ENCODE peak calls at places on chromosomes 5 and 9, in nine cellular contexts. One of them, this sample, is unnamed. For H3K4me1, the result is how much of the 10 kb centered on the place peaks cover.

GRCh38 chr5:31185951-31186350 is 7.5 kb upstream of the CDH6 start:
- DNase-seq in hepatocyte: no peak
- DNase-seq in endothelial cell of umbilical vein: no peak
- DNase-seq in CD8-positive, alpha-beta T cell: no peak
- DNase-seq in HepG2: no peak
- DNase-seq in fibroblast of lung: no peak
- DNase-seq in suprapubic skin: no peak
- DNase-seq in PC-9: no peak
- DNase-seq in right cardiac atrium: no peak
- DNase-seq in this sample: no peak

GRCh38 chr9:130858734-130859705 is 24.0 kb downstream of the ABL1 start:
- DNase-seq in hepatocyte: no peak
- DNase-seq in endothelial cell of umbilical vein: no peak
- DNase-seq in CD8-positive, alpha-beta T cell: no peak
- DNase-seq in HepG2: no peak
- DNase-seq in fibroblast of lung: no peak
- DNase-seq in suprapubic skin: peak
- DNase-seq in PC-9: no peak
- DNase-seq in right cardiac atrium: no peak
- DNase-seq in this sample: no peak

GRCh38 chr9:113633782-113634596 is 170.5 kb downstream of the RGS3 start:
- DNase-seq in hepatocyte: no peak
- DNase-seq in endothelial cell of umbilical vein: no peak
- DNase-seq in CD8-positive, alpha-beta T cell: no peak
- DNase-seq in HepG2: peak
- DNase-seq in fibroblast of lung: no peak
- DNase-seq in suprapubic skin: peak
- DNase-seq in PC-9: no peak
- DNase-seq in right cardiac atrium: no peak
- DNase-seq in this sample: no peak

GRCh38 chr9:128099932-128100491 is 27.5 kb downstream of the PTGES2 start:
- DNase-seq in hepatocyte: peak
- DNase-seq in endothelial cell of umbilical vein: peak
- DNase-seq in CD8-positive, alpha-beta T cell: no peak
- DNase-seq in HepG2: no peak
- DNase-seq in fibroblast of lung: peak
- DNase-seq in suprapubic skin: peak
- DNase-seq in PC-9: no peak
- DNase-seq in right cardiac atrium: peak
- DNase-seq in this sample: no peak

GRCh38 chr9:134187110-134187531 is 22.8 kb upstream of the RNU6ATAC start:
- DNase-seq in hepatocyte: no peak
- DNase-seq in endothelial cell of umbilical vein: no peak
- DNase-seq in CD8-positive, alpha-beta T cell: no peak
- DNase-seq in HepG2: no peak
- DNase-seq in fibroblast of lung: no peak
- DNase-seq in suprapubic skin: no peak
- DNase-seq in PC-9: no peak
- DNase-seq in right cardiac atrium: no peak
- DNase-seq in this sample: no peak

GRCh38 chr9:4152201-4152600 is 147.7 kb downstream of the GLIS3 start:
- DNase-seq in hepatocyte: no peak
- DNase-seq in endothelial cell of umbilical vein: no peak
- DNase-seq in CD8-positive, alpha-beta T cell: no peak
- DNase-seq in HepG2: no peak
- DNase-seq in fibroblast of lung: no peak
- DNase-seq in suprapubic skin: no peak
- DNase-seq in PC-9: no peak
- DNase-seq in right cardiac atrium: no peak
- DNase-seq in this sample: no peak

GRCh38 chr5:145976431-145977155 is 40.2 kb downstream of the SH3RF2 start:
- DNase-seq in hepatocyte: no peak
- DNase-seq in endothelial cell of umbilical vein: peak
- DNase-seq in CD8-positive, alpha-beta T cell: no peak
- DNase-seq in HepG2: no peak
- DNase-seq in fibroblast of lung: peak
- DNase-seq in suprapubic skin: no peak
- DNase-seq in PC-9: no peak
- DNase-seq in right cardiac atrium: no peak
- DNase-seq in this sample: peak

GRCh38 chr9:135009051-135009560 is 78.4 kb upstream of the OLFM1 start:
- DNase-seq in hepatocyte: no peak
- DNase-seq in endothelial cell of umbilical vein: no peak
- DNase-seq in CD8-positive, alpha-beta T cell: no peak
- DNase-seq in HepG2: no peak
- DNase-seq in fibroblast of lung: no peak
- DNase-seq in suprapubic skin: no peak
- DNase-seq in PC-9: no peak
- DNase-seq in right cardiac atrium: no peak
- DNase-seq in this sample: no peak

GRCh38 chr5:27906911-27907590 is 868.7 kb upstream of the CDH9 start:
- DNase-seq in hepatocyte: peak
- DNase-seq in endothelial cell of umbilical vein: no peak
- DNase-seq in CD8-positive, alpha-beta T cell: no peak
- DNase-seq in HepG2: peak
- DNase-seq in fibroblast of lung: peak
- DNase-seq in suprapubic skin: no peak
- DNase-seq in PC-9: no peak
- DNase-seq in right cardiac atrium: no peak
- DNase-seq in this sample: peak

GRCh38 chr5:164335837-164336236 is 830.4 kb downstream of the MAT2B start:
- DNase-seq in hepatocyte: no peak
- DNase-seq in endothelial cell of umbilical vein: peak
- DNase-seq in CD8-positive, alpha-beta T cell: no peak
- DNase-seq in HepG2: no peak
- DNase-seq in fibroblast of lung: peak
- DNase-seq in suprapubic skin: no peak
- DNase-seq in PC-9: peak
- DNase-seq in right cardiac atrium: no peak
- DNase-seq in this sample: peak

GRCh38 chr5:160092519-160092918 is 26.7 kb downstream of the PWWP2A start:
- DNase-seq in hepatocyte: no peak
- DNase-seq in endothelial cell of umbilical vein: no peak
- DNase-seq in CD8-positive, alpha-beta T cell: no peak
- DNase-seq in HepG2: no peak
- DNase-seq in fibroblast of lung: no peak
- DNase-seq in suprapubic skin: no peak
- DNase-seq in PC-9: no peak
- DNase-seq in right cardiac atrium: no peak
- DNase-seq in this sample: no peak

GRCh38 chr5:56802235-56802634 is 13.1 kb upstream of the MAP3K1 start:
- DNase-seq in hepatocyte: no peak
- DNase-seq in endothelial cell of umbilical vein: no peak
- DNase-seq in CD8-positive, alpha-beta T cell: no peak
- DNase-seq in HepG2: no peak
- DNase-seq in fibroblast of lung: no peak
- DNase-seq in suprapubic skin: no peak
- DNase-seq in PC-9: no peak
- DNase-seq in right cardiac atrium: no peak
- DNase-seq in this sample: no peak

DNA sequence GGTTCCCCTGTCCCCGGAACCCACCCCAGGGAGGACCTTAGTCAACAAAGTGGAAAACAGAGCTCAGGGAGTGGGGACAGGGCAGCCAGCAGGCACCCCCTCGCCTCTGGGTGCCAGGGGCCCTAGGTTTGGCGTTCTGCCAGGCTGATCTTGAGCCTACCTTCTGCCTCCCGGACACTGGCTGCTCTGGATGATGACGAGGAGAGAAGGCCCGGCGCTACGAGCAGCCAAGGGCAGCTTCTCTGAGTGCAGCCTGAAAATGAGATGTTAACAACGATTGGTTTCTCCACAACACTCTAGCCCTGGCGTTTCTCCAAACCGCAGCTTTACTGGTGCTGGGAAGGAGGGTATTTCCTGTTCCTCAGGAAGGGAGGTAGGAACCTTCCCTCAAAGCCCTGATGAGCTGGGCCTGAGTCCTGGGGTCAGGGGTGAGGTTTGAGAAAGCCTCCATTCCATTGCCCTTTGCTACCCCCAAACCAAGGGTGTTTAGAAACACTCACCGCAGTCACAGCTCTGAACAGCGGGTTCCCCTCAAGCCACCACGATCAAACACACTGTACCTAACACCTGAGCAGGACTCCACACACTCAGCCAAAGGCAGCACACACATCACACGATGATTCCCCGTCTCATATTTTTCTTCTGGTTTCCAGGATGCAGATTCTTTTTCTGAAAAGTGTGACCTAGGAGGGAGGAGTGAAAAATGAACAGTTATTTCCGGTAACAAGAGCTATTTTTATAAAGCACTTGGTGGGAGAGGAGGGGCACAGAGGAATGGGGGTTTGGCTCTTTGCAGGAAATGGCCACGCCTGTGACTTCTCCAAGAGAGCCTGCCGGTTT is at the start of gene STING1:
- DNase-seq in hepatocyte: peak
- DNase-seq in endothelial cell of umbilical vein: peak
- DNase-seq in CD8-positive, alpha-beta T cell: peak
- DNase-seq in HepG2: peak
- DNase-seq in fibroblast of lung: peak
- DNase-seq in suprapubic skin: peak
- DNase-seq in PC-9: peak
- DNase-seq in right cardiac atrium: peak
- DNase-seq in this sample: peak
- H3K4me1 ChIP-seq in hepatocyte: under half
- H3K4me1 ChIP-seq in endothelial cell of umbilical vein: under half
- H3K4me1 ChIP-seq in CD8-positive, alpha-beta T cell: under half
- H3K4me1 ChIP-seq in HepG2: under half
- H3K4me1 ChIP-seq in fibroblast of lung: under half
- H3K4me1 ChIP-seq in suprapubic skin: under half
- H3K4me1 ChIP-seq in PC-9: under half
- H3K4me1 ChIP-seq in right cardiac atrium: under half
- H3K4me1 ChIP-seq in this sample: under half

DNA sequence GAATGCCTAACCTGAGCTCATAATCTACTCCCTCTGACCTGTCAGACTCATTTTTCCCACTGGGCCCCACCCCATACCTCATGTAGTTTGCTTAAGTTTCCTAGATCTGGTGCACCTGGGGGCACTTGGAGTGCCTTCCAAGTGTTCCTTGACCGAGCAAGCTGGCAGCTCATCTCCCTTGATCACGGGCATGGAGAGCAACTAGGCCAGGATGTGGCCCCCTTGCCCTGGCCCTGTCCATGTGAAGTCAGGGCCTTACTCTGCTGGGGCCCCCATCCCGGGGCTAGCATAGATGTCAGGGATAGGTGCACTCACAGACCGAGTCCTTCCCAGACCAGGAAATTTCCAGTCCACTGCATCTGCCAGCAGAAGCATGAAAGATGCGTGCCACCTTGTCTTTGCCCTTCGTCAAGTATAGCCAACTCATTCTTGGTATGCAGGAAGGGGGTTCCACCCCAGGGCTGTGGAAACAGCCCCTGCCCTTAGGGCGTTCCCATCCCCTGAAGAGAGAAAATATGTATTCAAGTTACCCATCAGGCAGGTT is 41.9 kb downstream of the SLC22A5 start:
- DNase-seq in hepatocyte: peak
- DNase-seq in endothelial cell of umbilical vein: no peak
- DNase-seq in CD8-positive, alpha-beta T cell: peak
- DNase-seq in HepG2: no peak
- DNase-seq in fibroblast of lung: no peak
- DNase-seq in suprapubic skin: no peak
- DNase-seq in PC-9: peak
- DNase-seq in right cardiac atrium: no peak
- DNase-seq in this sample: peak
- H3K4me1 ChIP-seq in hepatocyte: under half
- H3K4me1 ChIP-seq in endothelial cell of umbilical vein: under half
- H3K4me1 ChIP-seq in CD8-positive, alpha-beta T cell: half or more
- H3K4me1 ChIP-seq in HepG2: half or more
- H3K4me1 ChIP-seq in fibroblast of lung: under half
- H3K4me1 ChIP-seq in suprapubic skin: half or more
- H3K4me1 ChIP-seq in PC-9: half or more
- H3K4me1 ChIP-seq in right cardiac atrium: under half
- H3K4me1 ChIP-seq in this sample: under half

GRCh38 chr5:93790401-93790800 is 49.0 kb upstream of the POU5F2 start:
- DNase-seq in hepatocyte: no peak
- DNase-seq in endothelial cell of umbilical vein: no peak
- DNase-seq in CD8-positive, alpha-beta T cell: no peak
- DNase-seq in HepG2: no peak
- DNase-seq in fibroblast of lung: peak
- DNase-seq in suprapubic skin: no peak
- DNase-seq in PC-9: peak
- DNase-seq in right cardiac atrium: no peak
- DNase-seq in this sample: peak

GRCh38 chr5:93794954-93795353 is 53.6 kb upstream of the POU5F2 start:
- DNase-seq in hepatocyte: peak
- DNase-seq in endothelial cell of umbilical vein: no peak
- DNase-seq in CD8-positive, alpha-beta T cell: no peak
- DNase-seq in HepG2: peak
- DNase-seq in fibroblast of lung: no peak
- DNase-seq in suprapubic skin: no peak
- DNase-seq in PC-9: peak
- DNase-seq in right cardiac atrium: no peak
- DNase-seq in this sample: no peak

GRCh38 chr5:93791520-93791972 is 50.1 kb upstream of the POU5F2 start:
- DNase-seq in hepatocyte: peak
- DNase-seq in endothelial cell of umbilical vein: peak
- DNase-seq in CD8-positive, alpha-beta T cell: no peak
- DNase-seq in HepG2: peak
- DNase-seq in fibroblast of lung: no peak
- DNase-seq in suprapubic skin: no peak
- DNase-seq in PC-9: no peak
- DNase-seq in right cardiac atrium: no peak
- DNase-seq in this sample: no peak

GRCh38 chr5:93789173-93790070 is 48.0 kb upstream of the POU5F2 start:
- DNase-seq in hepatocyte: no peak
- DNase-seq in endothelial cell of umbilical vein: peak
- DNase-seq in CD8-positive, alpha-beta T cell: no peak
- DNase-seq in HepG2: no peak
- DNase-seq in fibroblast of lung: peak
- DNase-seq in suprapubic skin: no peak
- DNase-seq in PC-9: peak
- DNase-seq in right cardiac atrium: no peak
- DNase-seq in this sample: peak

GRCh38 chr5:93793159-93793781 is 51.9 kb upstream of the POU5F2 start:
- DNase-seq in hepatocyte: no peak
- DNase-seq in endothelial cell of umbilical vein: no peak
- DNase-seq in CD8-positive, alpha-beta T cell: no peak
- DNase-seq in HepG2: no peak
- DNase-seq in fibroblast of lung: no peak
- DNase-seq in suprapubic skin: no peak
- DNase-seq in PC-9: no peak
- DNase-seq in right cardiac atrium: no peak
- DNase-seq in this sample: peak
- H3K4me1 ChIP-seq in hepatocyte: under half
- H3K4me1 ChIP-seq in endothelial cell of umbilical vein: under half
- H3K4me1 ChIP-seq in CD8-positive, alpha-beta T cell: under half
- H3K4me1 ChIP-seq in HepG2: under half
- H3K4me1 ChIP-seq in fibroblast of lung: under half
- H3K4me1 ChIP-seq in suprapubic skin: under half
- H3K4me1 ChIP-seq in PC-9: under half
- H3K4me1 ChIP-seq in right cardiac atrium: under half
- H3K4me1 ChIP-seq in this sample: under half

DNA sequence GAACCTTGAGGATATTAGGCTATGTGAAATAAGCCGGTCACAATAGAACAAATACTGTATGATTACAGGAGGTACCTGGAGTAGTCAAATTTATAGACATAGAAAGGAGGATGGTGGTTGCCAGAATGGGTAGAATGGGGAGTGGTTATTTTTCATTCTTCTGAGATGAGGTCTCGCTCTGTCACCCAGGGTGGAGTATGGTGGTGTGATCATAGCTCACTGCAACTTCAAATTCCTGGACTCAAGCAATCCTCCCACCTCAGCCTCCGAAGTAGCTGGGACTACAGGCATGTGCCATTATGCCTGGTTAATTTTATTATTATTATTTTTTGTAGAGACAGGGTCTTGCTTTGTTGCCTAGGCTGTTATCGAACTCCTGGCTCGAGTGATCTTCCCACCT is 27.1 kb downstream of the SH3PXD2B start:
- DNase-seq in hepatocyte: no peak
- DNase-seq in endothelial cell of umbilical vein: no peak
- DNase-seq in CD8-positive, alpha-beta T cell: no peak
- DNase-seq in HepG2: no peak
- DNase-seq in fibroblast of lung: no peak
- DNase-seq in suprapubic skin: no peak
- DNase-seq in PC-9: no peak
- DNase-seq in right cardiac atrium: no peak
- DNase-seq in this sample: no peak
- H3K4me1 ChIP-seq in hepatocyte: under half
- H3K4me1 ChIP-seq in endothelial cell of umbilical vein: under half
- H3K4me1 ChIP-seq in CD8-positive, alpha-beta T cell: under half
- H3K4me1 ChIP-seq in HepG2: under half
- H3K4me1 ChIP-seq in fibroblast of lung: under half
- H3K4me1 ChIP-seq in suprapubic skin: half or more
- H3K4me1 ChIP-seq in PC-9: under half
- H3K4me1 ChIP-seq in right cardiac atrium: under half
- H3K4me1 ChIP-seq in this sample: under half